ENCODE peak calls at places on chromosomes 1 and 21, in seven cellular contexts. One of them, this sample, is unnamed.

GRCh38 chr1:201954263-201955008 is 867 bp upstream of the TIMM17A start:
- DNase-seq in activated T-helper 1 cell treated with Interleukin-2 at 50 U/mL for 16 hours: no peak
- DNase-seq in mesothelial cell of epicardium: no peak
- DNase-seq in cerebellar cortex: no peak
- DNase-seq in HTR-8/SVneo: no peak
- DNase-seq in IMR-90: no peak
- DNase-seq in GM12891: no peak
- DNase-seq in this sample: no peak

GRCh38 chr1:58884706-58885661 is 101.1 kb upstream of the JUN start:
- DNase-seq in GM12891: no peak
- DNase-seq in cerebellar cortex: no peak
- DNase-seq in activated T-helper 1 cell treated with Interleukin-2 at 50 U/mL for 16 hours: no peak
- DNase-seq in mesothelial cell of epicardium: no peak
- DNase-seq in HTR-8/SVneo: no peak
- DNase-seq in IMR-90: no peak
- DNase-seq in this sample: no peak

GRCh38 chr1:93033029-93033428 is 46.1 kb upstream of the MTF2 start:
- DNase-seq in GM12891: no peak
- DNase-seq in cerebellar cortex: no peak
- DNase-seq in HTR-8/SVneo: no peak
- DNase-seq in IMR-90: no peak
- DNase-seq in mesothelial cell of epicardium: no peak
- DNase-seq in activated T-helper 1 cell treated with Interleukin-2 at 50 U/mL for 16 hours: no peak
- DNase-seq in this sample: no peak

GRCh38 chr1:207644852-207645631 is at the start of gene CR1L:
- DNase-seq in HTR-8/SVneo: peak
- DNase-seq in cerebellar cortex: peak
- DNase-seq in IMR-90: peak
- DNase-seq in mesothelial cell of epicardium: no peak
- DNase-seq in activated T-helper 1 cell treated with Interleukin-2 at 50 U/mL for 16 hours: peak
- DNase-seq in GM12891: peak
- DNase-seq in this sample: peak

GRCh38 chr1:153617677-153618076 is 1.6 kb upstream of the S100A14 start:
- DNase-seq in mesothelial cell of epicardium: no peak
- DNase-seq in activated T-helper 1 cell treated with Interleukin-2 at 50 U/mL for 16 hours: peak
- DNase-seq in GM12891: no peak
- DNase-seq in HTR-8/SVneo: no peak
- DNase-seq in cerebellar cortex: peak
- DNase-seq in IMR-90: no peak
- DNase-seq in this sample: peak

GRCh38 chr1:210828996-210829596 is 304.9 kb downstream of the KCNH1 start:
- DNase-seq in cerebellar cortex: peak
- DNase-seq in IMR-90: peak
- DNase-seq in activated T-helper 1 cell treated with Interleukin-2 at 50 U/mL for 16 hours: no peak
- DNase-seq in HTR-8/SVneo: no peak
- DNase-seq in mesothelial cell of epicardium: no peak
- DNase-seq in GM12891: no peak
- DNase-seq in this sample: no peak

GRCh38 chr1:155052412-155053400 is 1.6 kb downstream of the ADAM15 start:
- DNase-seq in mesothelial cell of epicardium: no peak
- DNase-seq in HTR-8/SVneo: no peak
- DNase-seq in GM12891: no peak
- DNase-seq in activated T-helper 1 cell treated with Interleukin-2 at 50 U/mL for 16 hours: no peak
- DNase-seq in cerebellar cortex: no peak
- DNase-seq in IMR-90: no peak
- DNase-seq in this sample: peak

GRCh38 chr1:37473431-37474050 is 839 bp upstream of the ZC3H12A start:
- DNase-seq in GM12891: no peak
- DNase-seq in cerebellar cortex: no peak
- DNase-seq in IMR-90: no peak
- DNase-seq in activated T-helper 1 cell treated with Interleukin-2 at 50 U/mL for 16 hours: no peak
- DNase-seq in HTR-8/SVneo: no peak
- DNase-seq in mesothelial cell of epicardium: no peak
- DNase-seq in this sample: no peak

GRCh38 chr1:906532-907420 is 16.9 kb upstream of the SAMD11 start:
- DNase-seq in HTR-8/SVneo: no peak
- DNase-seq in GM12891: peak
- DNase-seq in activated T-helper 1 cell treated with Interleukin-2 at 50 U/mL for 16 hours: no peak
- DNase-seq in IMR-90: peak
- DNase-seq in cerebellar cortex: no peak
- DNase-seq in mesothelial cell of epicardium: no peak
- DNase-seq in this sample: no peak

GRCh38 chr1:235411489-235412486 is 44.6 kb downstream of the TBCE start:
- DNase-seq in GM12891: no peak
- DNase-seq in cerebellar cortex: peak
- DNase-seq in activated T-helper 1 cell treated with Interleukin-2 at 50 U/mL for 16 hours: no peak
- DNase-seq in IMR-90: no peak
- DNase-seq in HTR-8/SVneo: no peak
- DNase-seq in mesothelial cell of epicardium: no peak
- DNase-seq in this sample: peak

GRCh38 chr1:210446479-210446878 is 117.8 kb downstream of the HHAT start:
- DNase-seq in IMR-90: peak
- DNase-seq in mesothelial cell of epicardium: no peak
- DNase-seq in activated T-helper 1 cell treated with Interleukin-2 at 50 U/mL for 16 hours: peak
- DNase-seq in HTR-8/SVneo: peak
- DNase-seq in cerebellar cortex: no peak
- DNase-seq in GM12891: no peak
- DNase-seq in this sample: no peak

GRCh38 chr1:38436749-38437148 is 390.2 kb upstream of the POU3F1 start:
- DNase-seq in GM12891: no peak
- DNase-seq in IMR-90: no peak
- DNase-seq in HTR-8/SVneo: no peak
- DNase-seq in cerebellar cortex: no peak
- DNase-seq in activated T-helper 1 cell treated with Interleukin-2 at 50 U/mL for 16 hours: no peak
- DNase-seq in mesothelial cell of epicardium: no peak
- DNase-seq in this sample: no peak

GRCh38 chr1:221439734-221440436 is 302.0 kb downstream of the DUSP10 start:
- DNase-seq in HTR-8/SVneo: peak
- DNase-seq in cerebellar cortex: no peak
- DNase-seq in GM12891: no peak
- DNase-seq in mesothelial cell of epicardium: no peak
- DNase-seq in IMR-90: peak
- DNase-seq in activated T-helper 1 cell treated with Interleukin-2 at 50 U/mL for 16 hours: no peak
- DNase-seq in this sample: no peak

GRCh38 chr1:203166192-203166940 is 9.3 kb downstream of the MYBPH start:
- DNase-seq in HTR-8/SVneo: no peak
- DNase-seq in cerebellar cortex: peak
- DNase-seq in mesothelial cell of epicardium: no peak
- DNase-seq in IMR-90: no peak
- DNase-seq in activated T-helper 1 cell treated with Interleukin-2 at 50 U/mL for 16 hours: no peak
- DNase-seq in GM12891: peak
- DNase-seq in this sample: no peak

GRCh38 chr1:61337981-61338848 is 255.9 kb downstream of the NFIA start:
- DNase-seq in activated T-helper 1 cell treated with Interleukin-2 at 50 U/mL for 16 hours: no peak
- DNase-seq in GM12891: no peak
- DNase-seq in cerebellar cortex: peak
- DNase-seq in IMR-90: peak
- DNase-seq in HTR-8/SVneo: peak
- DNase-seq in mesothelial cell of epicardium: no peak
- DNase-seq in this sample: peak

GRCh38 chr1:19918057-19918456 is 5.4 kb downstream of the PLA2G2E start:
- DNase-seq in HTR-8/SVneo: peak
- DNase-seq in cerebellar cortex: peak
- DNase-seq in activated T-helper 1 cell treated with Interleukin-2 at 50 U/mL for 16 hours: peak
- DNase-seq in GM12891: peak
- DNase-seq in mesothelial cell of epicardium: peak
- DNase-seq in IMR-90: peak
- DNase-seq in this sample: peak

GRCh38 chr1:214124281-214124805 is 136.6 kb downstream of the PROX1 start:
- DNase-seq in HTR-8/SVneo: no peak
- DNase-seq in cerebellar cortex: no peak
- DNase-seq in mesothelial cell of epicardium: no peak
- DNase-seq in IMR-90: no peak
- DNase-seq in GM12891: no peak
- DNase-seq in activated T-helper 1 cell treated with Interleukin-2 at 50 U/mL for 16 hours: no peak
- DNase-seq in this sample: no peak

GRCh38 chr1:151311589-151312331 is 15.5 kb downstream of the PI4KB start:
- DNase-seq in activated T-helper 1 cell treated with Interleukin-2 at 50 U/mL for 16 hours: peak
- DNase-seq in GM12891: no peak
- DNase-seq in mesothelial cell of epicardium: no peak
- DNase-seq in IMR-90: peak
- DNase-seq in HTR-8/SVneo: peak
- DNase-seq in cerebellar cortex: no peak
- DNase-seq in this sample: no peak

GRCh38 chr21:39048574-39048973 is 134.7 kb downstream of the PSMG1 start:
- DNase-seq in GM12891: no peak
- DNase-seq in HTR-8/SVneo: no peak
- DNase-seq in mesothelial cell of epicardium: no peak
- DNase-seq in activated T-helper 1 cell treated with Interleukin-2 at 50 U/mL for 16 hours: no peak
- DNase-seq in cerebellar cortex: no peak
- DNase-seq in IMR-90: peak
- DNase-seq in this sample: no peak

This sample was measured in GM23338.